ENCODE peak calls at places on chromosome 3, in seven cellular contexts. Z, L, H, V, D, F and W are unnamed samples.

GRCh38 chr3:45054196-45054857 is 28.2 kb downstream of the CLEC3B start:
- DNase-seq in Z (no peak), L (no peak), H (no peak), V (no peak), D (peak), F (no peak), W (no peak)

GRCh38 chr3:42746455-42747450 is 26.3 kb downstream of the CCDC13 start:
- DNase-seq in Z (peak), L (no peak), H (no peak), V (peak), D (peak), F (no peak), W (no peak)

GRCh38 chr3:189143321-189143720 is 28.4 kb upstream of the TPRG1 start:
- DNase-seq in Z (no peak), L (no peak), H (no peak), V (no peak), D (no peak), F (no peak), W (no peak)

GRCh38 chr3:38611866-38612265 is 37.6 kb downstream of the SCN5A start:
- DNase-seq in Z (no peak), L (no peak), H (no peak), V (no peak), D (no peak), F (no peak), W (no peak)

GRCh38 chr3:66376568-66376967 is 124.3 kb downstream of the LRIG1 start:
- DNase-seq in Z (no peak), L (no peak), H (no peak), V (no peak), D (no peak), F (peak), W (no peak)

GRCh38 chr3:151871639-151872468 is 1.6 kb upstream of the SUCNR1 start:
- DNase-seq in Z (no peak), L (no peak), H (peak), V (no peak), D (no peak), F (no peak), W (no peak)

GRCh38 chr3:61157414-61157813 is 93.8 kb downstream of the FHIT start:
- DNase-seq in Z (no peak), L (no peak), H (peak), V (no peak), D (no peak), F (no peak), W (no peak)

GRCh38 chr3:124413393-124413792 is 316.9 kb upstream of the UMPS start:
- DNase-seq in Z (no peak), L (no peak), H (no peak), V (no peak), D (no peak), F (no peak), W (no peak)

GRCh38 chr3:4373669-4374068 is 70.5 kb downstream of the SETMAR start:
- DNase-seq in Z (no peak), L (no peak), H (no peak), V (no peak), D (no peak), F (no peak), W (no peak)

GRCh38 chr3:8210752-8211405 is 290.7 kb upstream of the LMCD1 start:
- DNase-seq in Z (no peak), L (no peak), H (no peak), V (no peak), D (no peak), F (no peak), W (no peak)

GRCh38 chr3:145370870-145371269 is 790.1 kb downstream of the PLOD2 start:
- DNase-seq in Z (no peak), L (no peak), H (peak), V (no peak), D (no peak), F (no peak), W (no peak)

GRCh38 chr3:50321146-50321843 is 1.2 kb downstream of the HYAL2 start:
- DNase-seq in Z (peak), L (peak), H (peak), V (peak), D (peak), F (peak), W (peak)

GRCh38 chr3:170368921-170369320 is 11.4 kb downstream of the SKIL start:
- DNase-seq in Z (no peak), L (no peak), H (no peak), V (no peak), D (no peak), F (no peak), W (no peak)

GRCh38 chr3:169939751-169940150 is 26.9 kb upstream of the SEC62 start:
- DNase-seq in Z (no peak), L (no peak), H (peak), V (no peak), D (no peak), F (no peak), W (no peak)

GRCh38 chr3:101842245-101842934 is 6.9 kb upstream of the NFKBIZ start:
- DNase-seq in Z (peak), L (no peak), H (no peak), V (no peak), D (no peak), F (no peak), W (no peak)

GRCh38 chr3:5151586-5151985 is 29.5 kb downstream of the ARL8B start:
- DNase-seq in Z (no peak), L (no peak), H (no peak), V (no peak), D (no peak), F (no peak), W (no peak)

GRCh38 chr3:178714971-178715832 is 179.0 kb downstream of the KCNMB2 start:
- DNase-seq in Z (no peak), L (no peak), H (peak), V (no peak), D (no peak), F (no peak), W (no peak)

GRCh38 chr3:50562866-50563265 is 4.7 kb downstream of the C3orf18 start:
- DNase-seq in Z (no peak), L (no peak), H (no peak), V (no peak), D (no peak), F (no peak), W (no peak)

GRCh38 chr3:99901200-99901926 is 83.7 kb downstream of the CMSS1 start:
- DNase-seq in Z (no peak), L (no peak), H (no peak), V (no peak), D (peak), F (no peak), W (no peak)

GRCh38 chr3:57451150-57451846 is 92.8 kb downstream of the DNAH12 start:
- DNase-seq in Z (no peak), L (no peak), H (no peak), V (no peak), D (no peak), F (no peak), W (no peak)

GRCh38 chr3:53361849-53362248 is 14.5 kb upstream of the DCP1A start:
- DNase-seq in Z (no peak), L (no peak), H (no peak), V (no peak), D (no peak), F (no peak), W (no peak)

GRCh38 chr3:150253622-150254021 is 154.5 kb upstream of the TSC22D2 start:
- DNase-seq in Z (no peak), L (no peak), H (no peak), V (no peak), D (no peak), F (no peak), W (no peak)

GRCh38 chr3:131883711-131884407 is 151.0 kb downstream of the CPNE4 start:
- DNase-seq in Z (no peak), L (no peak), H (no peak), V (no peak), D (no peak), F (no peak), W (no peak)

DNA sequence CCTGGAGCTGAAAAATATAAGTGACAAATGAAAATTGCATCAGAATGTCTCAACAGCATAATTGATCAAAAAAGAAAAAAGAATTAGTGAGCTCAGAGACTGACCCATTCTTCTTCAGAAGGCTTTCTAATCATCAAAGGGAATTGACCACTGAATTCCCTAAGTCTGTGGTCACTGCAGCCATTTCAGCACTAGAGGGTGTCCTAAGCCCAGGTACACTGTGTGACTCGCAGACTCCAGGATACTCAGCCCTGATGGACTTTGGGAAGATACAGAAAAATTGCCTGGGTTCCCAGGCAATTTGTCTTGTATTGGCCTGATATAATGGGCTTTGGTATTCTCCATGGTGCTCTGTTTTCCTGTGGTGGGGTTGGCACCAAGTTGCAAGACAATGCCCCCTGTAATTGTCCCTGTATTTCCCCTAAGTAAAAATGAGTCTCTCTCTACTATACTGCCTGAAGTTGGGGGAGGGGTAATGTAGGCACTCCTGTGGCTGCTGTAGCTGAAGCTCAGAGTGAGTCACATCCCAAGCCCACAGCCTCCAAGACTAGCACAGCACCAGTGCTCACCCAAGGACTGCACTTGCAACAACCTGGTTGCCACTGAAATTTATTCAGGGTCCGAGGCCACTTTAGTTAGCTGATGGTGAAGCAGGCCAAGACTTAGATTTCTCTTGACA is 256.0 kb upstream of the STAC start:
- DNase-seq in Z (peak), L (peak), H (no peak), V (no peak), D (peak), F (peak), W (peak)
- TF ChIP-seq CTCF in Z (peak), L (peak), H (peak), V (peak), D (peak), F (peak), W (peak)

GRCh38 chr3:9883676-9884554 is 3.9 kb upstream of the CIDEC start:
- DNase-seq in Z (no peak), L (no peak), H (no peak), V (no peak), D (no peak), F (no peak), W (no peak)

GRCh38 chr3:9879830-9880549 is at the start of gene CIDEC:
- DNase-seq in Z (no peak), L (no peak), H (peak), V (no peak), D (no peak), F (no peak), W (no peak)

GRCh38 chr3:9884555-9885165 is 4.6 kb upstream of the CIDEC start:
- DNase-seq in Z (no peak), L (no peak), H (no peak), V (no peak), D (no peak), F (peak), W (no peak)

GRCh38 chr3:9878700-9879099 is 1.4 kb downstream of the CIDEC start:
- DNase-seq in Z (no peak), L (no peak), H (no peak), V (no peak), D (no peak), F (peak), W (no peak)

DNA sequence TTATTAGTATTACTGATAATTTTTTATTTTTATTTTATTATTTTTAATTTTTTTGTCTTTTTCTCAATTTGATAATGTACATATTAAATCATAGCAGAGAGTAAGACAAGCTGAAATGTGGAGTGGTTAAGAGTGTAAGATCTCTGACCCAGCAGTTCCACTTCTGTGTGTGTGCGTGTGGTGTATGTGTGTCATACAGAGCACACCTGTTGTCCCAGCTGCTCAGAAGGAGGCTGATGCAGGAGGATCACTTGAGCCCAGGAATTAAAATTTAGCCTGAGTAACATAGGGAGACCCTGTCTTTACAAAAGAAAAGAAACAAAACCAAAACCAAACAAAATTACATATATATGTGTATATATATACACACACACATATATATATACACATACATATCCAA is 1.4 kb upstream of the CIDEC start:
- DNase-seq in Z (no peak), L (no peak), H (no peak), V (no peak), D (no peak), F (no peak), W (no peak)
- TF ChIP-seq CTCF in Z (no peak), L (no peak), H (no peak), V (no peak), D (no peak), F (no peak), W (no peak)

GRCh38 chr3:9808345-9809037 is 1.6 kb upstream of the TTLL3 start:
- DNase-seq in Z (peak), L (no peak), H (peak), V (no peak), D (no peak), F (peak), W (no peak)
- TF ChIP-seq CTCF in Z (peak), L (peak), H (peak), V (peak), D (peak), F (no peak), W (peak)

DNA sequence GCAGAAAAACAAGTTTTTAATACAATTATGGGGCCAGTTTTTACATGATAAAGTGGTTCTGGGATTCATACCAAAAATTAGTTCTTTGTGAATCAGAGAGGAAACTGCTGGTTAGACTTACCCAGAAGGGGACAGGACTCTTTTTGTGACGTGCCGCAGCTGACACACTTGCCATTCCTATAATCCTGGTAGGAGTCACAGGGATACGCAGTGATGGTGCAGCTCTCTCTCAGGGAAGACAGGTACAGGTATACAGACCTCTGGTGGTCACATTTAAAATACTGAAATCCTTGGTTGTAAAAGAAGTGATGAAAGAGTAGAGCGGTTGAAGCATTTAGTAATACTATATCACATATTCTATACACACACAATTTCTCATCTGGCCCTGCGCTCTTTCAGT is 20.2 kb upstream of the TMEM41A start:
- DNase-seq in Z (no peak), L (no peak), H (no peak), V (no peak), D (no peak), F (no peak), W (no peak)
- TF ChIP-seq CTCF in Z (no peak), L (peak), H (no peak), V (no peak), D (no peak), F (no peak), W (no peak)

GRCh38 chr3:12541625-12542024 is 3.7 kb downstream of the MKRN2OS start:
- DNase-seq in Z (peak), L (no peak), H (no peak), V (no peak), D (no peak), F (no peak), W (no peak)
- TF ChIP-seq CTCF in Z (peak), L (peak), H (no peak), V (peak), D (peak), F (no peak), W (peak)

GRCh38 chr3:112778298-112779008 is 68.2 kb downstream of the CD200R1L start:
- DNase-seq in Z (no peak), L (no peak), H (no peak), V (no peak), D (no peak), F (no peak), W (no peak)
- TF ChIP-seq CTCF in Z (no peak), L (no peak), H (no peak), V (no peak), D (no peak), F (no peak), W (no peak)

GRCh38 chr3:141782386-141782932 is 19.3 kb downstream of the GRK7 start:
- DNase-seq in Z (no peak), L (no peak), H (no peak), V (no peak), D (no peak), F (no peak), W (no peak)
- TF ChIP-seq CTCF in Z (no peak), L (no peak), H (no peak), V (no peak), D (no peak), F (no peak), W (no peak)

GRCh38 chr3:134126153-134126552 is 96.4 kb upstream of the SLCO2A1 start:
- DNase-seq in Z (no peak), L (no peak), H (no peak), V (no peak), D (no peak), F (no peak), W (no peak)
- TF ChIP-seq CTCF in Z (peak), L (no peak), H (no peak), V (peak), D (peak), F (no peak), W (no peak)